ENCODE peak calls at places on chromosomes 6 and 20, in eight cellular contexts. One of them, this sample, is unnamed.
A peak's percentile ranks its signal among the peaks of the same experiment; 100 is the strongest.

GRCh38 chr6:31737315-31738047 is 1.2 kb upstream of the CLIC1 start:
- DNase-seq in psoas muscle: no peak
- DNase-seq in heart left ventricle: no peak
- DNase-seq in mammary epithelial cell: no peak
- DNase-seq in adipocyte: no peak
- DNase-seq in HepG2: peak; percentile 99
- DNase-seq in AG04450: no peak
- DNase-seq in RWPE2: no peak
- DNase-seq in this sample: no peak

GRCh38 chr20:22597303-22597702 is 12.9 kb upstream of the FOXA2 start:
- DNase-seq in psoas muscle: no peak
- DNase-seq in heart left ventricle: no peak
- DNase-seq in mammary epithelial cell: no peak
- DNase-seq in adipocyte: no peak
- DNase-seq in HepG2: no peak
- DNase-seq in AG04450: no peak
- DNase-seq in RWPE2: no peak
- DNase-seq in this sample: no peak

GRCh38 chr6:106149472-106150069 is 63.4 kb downstream of the PRDM1 start:
- DNase-seq in psoas muscle: no peak
- DNase-seq in heart left ventricle: no peak
- DNase-seq in mammary epithelial cell: no peak
- DNase-seq in adipocyte: no peak
- DNase-seq in HepG2: no peak
- DNase-seq in AG04450: no peak
- DNase-seq in RWPE2: no peak
- DNase-seq in this sample: no peak

GRCh38 chr6:129195666-129196065 is 312.7 kb downstream of the LAMA2 start:
- DNase-seq in psoas muscle: no peak
- DNase-seq in heart left ventricle: no peak
- DNase-seq in mammary epithelial cell: no peak
- DNase-seq in adipocyte: peak; percentile 34
- DNase-seq in HepG2: no peak
- DNase-seq in AG04450: no peak
- DNase-seq in RWPE2: no peak
- DNase-seq in this sample: no peak

GRCh38 chr6:137001287-137001976 is 43.3 kb downstream of the IL20RA start:
- DNase-seq in psoas muscle: no peak
- DNase-seq in heart left ventricle: no peak
- DNase-seq in mammary epithelial cell: no peak
- DNase-seq in adipocyte: no peak
- DNase-seq in HepG2: peak; percentile 85
- DNase-seq in AG04450: no peak
- DNase-seq in RWPE2: no peak
- DNase-seq in this sample: no peak

GRCh38 chr6:137241481-137242011 is 22.4 kb upstream of the IFNGR1 start:
- DNase-seq in psoas muscle: no peak
- DNase-seq in heart left ventricle: no peak
- DNase-seq in mammary epithelial cell: peak; percentile 65
- DNase-seq in adipocyte: peak; percentile 71
- DNase-seq in HepG2: peak; percentile 100
- DNase-seq in AG04450: no peak
- DNase-seq in RWPE2: no peak
- DNase-seq in this sample: no peak

GRCh38 chr6:90214461-90214860 is 82.2 kb downstream of the BACH2 start:
- DNase-seq in psoas muscle: no peak
- DNase-seq in heart left ventricle: no peak
- DNase-seq in mammary epithelial cell: no peak
- DNase-seq in adipocyte: no peak
- DNase-seq in HepG2: no peak
- DNase-seq in AG04450: no peak
- DNase-seq in RWPE2: no peak
- DNase-seq in this sample: no peak

GRCh38 chr20:22389836-22390542 is 194.4 kb downstream of the FOXA2 start:
- DNase-seq in psoas muscle: no peak
- DNase-seq in heart left ventricle: no peak
- DNase-seq in mammary epithelial cell: peak; percentile 99
- DNase-seq in adipocyte: no peak
- DNase-seq in HepG2: peak; percentile 46
- DNase-seq in AG04450: no peak
- DNase-seq in RWPE2: peak; percentile 94
- DNase-seq in this sample: peak; percentile 77

GRCh38 chr6:132651062-132651461 is 7.9 kb downstream of the TAAR1 start:
- DNase-seq in psoas muscle: no peak
- DNase-seq in heart left ventricle: no peak
- DNase-seq in mammary epithelial cell: no peak
- DNase-seq in adipocyte: no peak
- DNase-seq in HepG2: no peak
- DNase-seq in AG04450: no peak
- DNase-seq in RWPE2: no peak
- DNase-seq in this sample: no peak

GRCh38 chr6:24004062-24004461 is 122.0 kb upstream of the NRSN1 start:
- DNase-seq in psoas muscle: no peak
- DNase-seq in heart left ventricle: no peak
- DNase-seq in mammary epithelial cell: no peak
- DNase-seq in adipocyte: peak; percentile 70
- DNase-seq in HepG2: no peak
- DNase-seq in AG04450: no peak
- DNase-seq in RWPE2: no peak
- DNase-seq in this sample: no peak

GRCh38 chr6:13398421-13398994 is 70.2 kb upstream of the TBC1D7 start:
- DNase-seq in psoas muscle: no peak
- DNase-seq in heart left ventricle: no peak
- DNase-seq in mammary epithelial cell: no peak
- DNase-seq in adipocyte: no peak
- DNase-seq in HepG2: no peak
- DNase-seq in AG04450: no peak
- DNase-seq in RWPE2: no peak
- DNase-seq in this sample: no peak

GRCh38 chr20:37714973-37715657 is 21.3 kb downstream of the CTNNBL1 start:
- DNase-seq in psoas muscle: no peak
- DNase-seq in heart left ventricle: no peak
- DNase-seq in mammary epithelial cell: peak; percentile 64
- DNase-seq in adipocyte: peak; percentile 65
- DNase-seq in HepG2: no peak
- DNase-seq in AG04450: no peak
- DNase-seq in RWPE2: no peak
- DNase-seq in this sample: no peak

GRCh38 chr6:129748212-129748900 is 38.4 kb upstream of the ARHGAP18 start:
- DNase-seq in psoas muscle: no peak
- DNase-seq in heart left ventricle: peak; percentile 31
- DNase-seq in mammary epithelial cell: peak; percentile 70
- DNase-seq in adipocyte: peak; percentile 42
- DNase-seq in HepG2: peak; percentile 79
- DNase-seq in AG04450: no peak
- DNase-seq in RWPE2: peak; percentile 88
- DNase-seq in this sample: no peak

GRCh38 chr20:34362502-34363061 is 491 bp upstream of the ITCH start:
- DNase-seq in psoas muscle: no peak
- DNase-seq in heart left ventricle: no peak
- DNase-seq in mammary epithelial cell: no peak
- DNase-seq in adipocyte: no peak
- DNase-seq in HepG2: no peak
- DNase-seq in AG04450: no peak
- DNase-seq in RWPE2: peak; percentile 63
- DNase-seq in this sample: no peak

GRCh38 chr6:51934098-51934497 is 153.3 kb downstream of the PKHD1 start:
- DNase-seq in psoas muscle: no peak
- DNase-seq in heart left ventricle: no peak
- DNase-seq in mammary epithelial cell: no peak
- DNase-seq in adipocyte: no peak
- DNase-seq in HepG2: peak; percentile 24
- DNase-seq in AG04450: no peak
- DNase-seq in RWPE2: no peak
- DNase-seq in this sample: no peak

GRCh38 chr6:9621276-9621675 is 793.6 kb downstream of the TFAP2A start:
- DNase-seq in psoas muscle: no peak
- DNase-seq in heart left ventricle: no peak
- DNase-seq in mammary epithelial cell: peak; percentile 78
- DNase-seq in adipocyte: peak; percentile 29
- DNase-seq in HepG2: no peak
- DNase-seq in AG04450: no peak
- DNase-seq in RWPE2: no peak
- DNase-seq in this sample: no peak

GRCh38 chr6:27287751-27288135 is 24.3 kb downstream of the POM121L2 start:
- DNase-seq in psoas muscle: no peak
- DNase-seq in heart left ventricle: no peak
- DNase-seq in mammary epithelial cell: no peak
- DNase-seq in adipocyte: no peak
- DNase-seq in HepG2: no peak
- DNase-seq in AG04450: no peak
- DNase-seq in RWPE2: no peak
- DNase-seq in this sample: no peak
- H3K9me3 ChIP-seq in psoas muscle: no peaks in the 10 kb centered on the region
- H3K9me3 ChIP-seq in heart left ventricle: no peaks in the 10 kb centered on the region
- H3K9me3 ChIP-seq in mammary epithelial cell: no peaks in the 10 kb centered on the region
- H3K9me3 ChIP-seq in adipocyte: peaks cover 22% of the 10 kb centered on the region
- H3K9me3 ChIP-seq in HepG2: no peaks in the 10 kb centered on the region
- H3K9me3 ChIP-seq in AG04450: no peaks in the 10 kb centered on the region
- H3K9me3 ChIP-seq in RWPE2: no peaks in the 10 kb centered on the region
- H3K9me3 ChIP-seq in this sample: no peaks in the 10 kb centered on the region

GRCh38 chr6:131215212-131215611 is 79.9 kb downstream of the AKAP7 start:
- DNase-seq in psoas muscle: no peak
- DNase-seq in heart left ventricle: peak; percentile 24
- DNase-seq in mammary epithelial cell: no peak
- DNase-seq in adipocyte: no peak
- DNase-seq in HepG2: no peak
- DNase-seq in AG04450: no peak
- DNase-seq in RWPE2: no peak
- DNase-seq in this sample: no peak

GRCh38 chr6:131212928-131213327 is 77.7 kb downstream of the AKAP7 start:
- DNase-seq in psoas muscle: no peak
- DNase-seq in heart left ventricle: no peak
- DNase-seq in mammary epithelial cell: no peak
- DNase-seq in adipocyte: no peak
- DNase-seq in HepG2: no peak
- DNase-seq in AG04450: no peak
- DNase-seq in RWPE2: no peak
- DNase-seq in this sample: no peak

GRCh38 chr6:131212024-131212423 is 76.8 kb downstream of the AKAP7 start:
- DNase-seq in psoas muscle: no peak
- DNase-seq in heart left ventricle: no peak
- DNase-seq in mammary epithelial cell: no peak
- DNase-seq in adipocyte: no peak
- DNase-seq in HepG2: no peak
- DNase-seq in AG04450: no peak
- DNase-seq in RWPE2: no peak
- DNase-seq in this sample: no peak

GRCh38 chr6:131216277-131216676 is 81.0 kb downstream of the AKAP7 start:
- DNase-seq in psoas muscle: no peak
- DNase-seq in heart left ventricle: no peak
- DNase-seq in mammary epithelial cell: no peak
- DNase-seq in adipocyte: peak; percentile 14
- DNase-seq in HepG2: no peak
- DNase-seq in AG04450: no peak
- DNase-seq in RWPE2: no peak
- DNase-seq in this sample: no peak

DNA sequence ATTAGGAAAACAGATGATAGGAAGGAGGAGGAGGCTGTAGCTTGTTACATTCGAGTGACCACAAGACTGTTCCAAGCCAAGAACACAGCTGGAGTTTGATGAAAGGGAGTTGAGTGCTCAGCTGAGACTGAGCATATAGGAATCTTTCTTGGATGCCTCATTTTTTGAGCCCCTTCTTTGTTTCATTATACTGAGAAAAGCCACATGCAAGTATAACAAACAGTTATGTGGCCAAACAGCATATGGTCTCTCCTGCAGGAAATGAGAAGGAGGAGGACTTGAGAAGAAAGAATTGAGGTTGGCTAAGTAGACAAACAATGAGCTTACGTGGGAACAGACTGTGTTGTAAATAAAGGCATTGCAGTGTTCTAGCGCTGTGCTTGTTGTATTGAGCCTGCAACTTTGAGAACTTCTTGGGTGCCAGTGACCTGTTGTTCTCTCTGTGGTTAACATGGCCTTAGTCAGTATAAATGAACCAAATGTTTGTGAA is 78.3 kb downstream of the AKAP7 start:
- DNase-seq in psoas muscle: no peak
- DNase-seq in heart left ventricle: no peak
- DNase-seq in mammary epithelial cell: no peak
- DNase-seq in adipocyte: peak; percentile 37
- DNase-seq in HepG2: no peak
- DNase-seq in AG04450: peak; percentile 56
- DNase-seq in RWPE2: no peak
- DNase-seq in this sample: no peak
- H3K9me3 ChIP-seq in psoas muscle: no peaks in the 10 kb centered on the region
- H3K9me3 ChIP-seq in heart left ventricle: no peaks in the 10 kb centered on the region
- H3K9me3 ChIP-seq in mammary epithelial cell: no peaks in the 10 kb centered on the region
- H3K9me3 ChIP-seq in adipocyte: no peaks in the 10 kb centered on the region
- H3K9me3 ChIP-seq in HepG2: no peaks in the 10 kb centered on the region
- H3K9me3 ChIP-seq in AG04450: no peaks in the 10 kb centered on the region
- H3K9me3 ChIP-seq in RWPE2: no peaks in the 10 kb centered on the region
- H3K9me3 ChIP-seq in this sample: no peaks in the 10 kb centered on the region

GRCh38 chr20:55159230-55159629 is 683.8 kb downstream of the DOK5 start:
- DNase-seq in psoas muscle: no peak
- DNase-seq in heart left ventricle: no peak
- DNase-seq in mammary epithelial cell: no peak
- DNase-seq in adipocyte: no peak
- DNase-seq in HepG2: no peak
- DNase-seq in AG04450: no peak
- DNase-seq in RWPE2: no peak
- DNase-seq in this sample: no peak

GRCh38 chr20:55155360-55155759 is 680.0 kb downstream of the DOK5 start:
- DNase-seq in psoas muscle: no peak
- DNase-seq in heart left ventricle: no peak
- DNase-seq in mammary epithelial cell: no peak
- DNase-seq in adipocyte: no peak
- DNase-seq in HepG2: no peak
- DNase-seq in AG04450: no peak
- DNase-seq in RWPE2: no peak
- DNase-seq in this sample: no peak

GRCh38 chr20:55158446-55158845 is 683.1 kb downstream of the DOK5 start:
- DNase-seq in psoas muscle: no peak
- DNase-seq in heart left ventricle: no peak
- DNase-seq in mammary epithelial cell: no peak
- DNase-seq in adipocyte: no peak
- DNase-seq in HepG2: no peak
- DNase-seq in AG04450: no peak
- DNase-seq in RWPE2: no peak
- DNase-seq in this sample: no peak

GRCh38 chr20:55153321-55153720 is 677.9 kb downstream of the DOK5 start:
- DNase-seq in psoas muscle: no peak
- DNase-seq in heart left ventricle: no peak
- DNase-seq in mammary epithelial cell: peak; percentile 42
- DNase-seq in adipocyte: no peak
- DNase-seq in HepG2: no peak
- DNase-seq in AG04450: no peak
- DNase-seq in RWPE2: no peak
- DNase-seq in this sample: no peak
- H3K9me3 ChIP-seq in psoas muscle: no peaks in the 10 kb centered on the region
- H3K9me3 ChIP-seq in heart left ventricle: no peaks in the 10 kb centered on the region
- H3K9me3 ChIP-seq in mammary epithelial cell: no peaks in the 10 kb centered on the region
- H3K9me3 ChIP-seq in adipocyte: peaks cover 13% of the 10 kb centered on the region
- H3K9me3 ChIP-seq in HepG2: peaks cover 93% of the 10 kb centered on the region
- H3K9me3 ChIP-seq in AG04450: peaks cover 3% of the 10 kb centered on the region
- H3K9me3 ChIP-seq in RWPE2: no peaks in the 10 kb centered on the region
- H3K9me3 ChIP-seq in this sample: no peaks in the 10 kb centered on the region

DNA sequence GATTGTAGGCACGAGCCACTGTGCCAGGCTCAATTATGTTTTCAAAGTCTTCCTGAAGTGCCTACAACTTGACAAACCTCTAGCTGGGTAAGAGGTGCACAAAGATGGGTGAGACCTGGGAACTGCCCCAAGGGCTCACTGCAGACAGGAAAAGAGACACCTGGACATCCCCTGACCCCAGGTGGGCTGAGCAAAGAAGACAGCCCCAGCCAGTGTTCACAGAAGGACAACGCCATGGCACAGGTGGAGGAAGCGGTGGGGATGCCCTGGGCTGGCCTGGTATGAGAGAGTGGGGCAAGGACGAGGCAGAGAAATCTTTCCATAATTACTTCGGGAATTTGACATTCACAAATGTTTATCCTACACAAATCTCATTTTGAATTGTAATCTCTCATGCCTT is 278.9 kb downstream of the SMOC2 start:
- DNase-seq in psoas muscle: no peak
- DNase-seq in heart left ventricle: no peak
- DNase-seq in mammary epithelial cell: no peak
- DNase-seq in adipocyte: no peak
- DNase-seq in HepG2: no peak
- DNase-seq in AG04450: no peak
- DNase-seq in RWPE2: no peak
- DNase-seq in this sample: no peak
- H3K9me3 ChIP-seq in psoas muscle: no peaks in the 10 kb centered on the region
- H3K9me3 ChIP-seq in heart left ventricle: no peaks in the 10 kb centered on the region
- H3K9me3 ChIP-seq in mammary epithelial cell: peaks cover 35% of the 10 kb centered on the region
- H3K9me3 ChIP-seq in adipocyte: peaks cover 7% of the 10 kb centered on the region
- H3K9me3 ChIP-seq in HepG2: peaks cover 8% of the 10 kb centered on the region
- H3K9me3 ChIP-seq in AG04450: peaks cover 59% of the 10 kb centered on the region
- H3K9me3 ChIP-seq in RWPE2: no peaks in the 10 kb centered on the region
- H3K9me3 ChIP-seq in this sample: no peaks in the 10 kb centered on the region